ENCODE peak calls at places on chromosomes 1 and 21, in seven cellular contexts. One of them, this sample, is unnamed.

GRCh38 chr21:29477941-29478340 is 179.2 kb downstream of the BACH1 start:
- DNase-seq in upper lobe of right lung: no peak
- DNase-seq in heart left ventricle: no peak
- DNase-seq in psoas muscle: no peak
- DNase-seq in astrocyte: peak; percentile 85
- DNase-seq in tibial artery: no peak
- DNase-seq in K562: no peak
- DNase-seq in this sample: no peak

GRCh38 chr1:222413436-222413835 is 134.5 kb downstream of the HHIPL2 start:
- DNase-seq in upper lobe of right lung: no peak
- DNase-seq in heart left ventricle: no peak
- DNase-seq in psoas muscle: no peak
- DNase-seq in astrocyte: no peak
- DNase-seq in tibial artery: no peak
- DNase-seq in K562: no peak
- DNase-seq in this sample: no peak

GRCh38 chr1:1891349-1892078 is 627 bp upstream of the GNB1 start:
- DNase-seq in upper lobe of right lung: peak; percentile 92
- DNase-seq in heart left ventricle: peak; percentile 86
- DNase-seq in psoas muscle: peak; percentile 92
- DNase-seq in astrocyte: no peak
- DNase-seq in tibial artery: peak; percentile 77
- DNase-seq in K562: peak; percentile 98
- DNase-seq in this sample: peak; percentile 59

GRCh38 chr1:89201489-89201794 is 2.7 kb upstream of the GBP4 start:
- DNase-seq in upper lobe of right lung: no peak
- DNase-seq in heart left ventricle: no peak
- DNase-seq in psoas muscle: no peak
- DNase-seq in astrocyte: no peak
- DNase-seq in tibial artery: no peak
- DNase-seq in K562: no peak
- DNase-seq in this sample: no peak

GRCh38 chr1:33519240-33519884 is 46.9 kb downstream of the ZSCAN20 start:
- DNase-seq in upper lobe of right lung: no peak
- DNase-seq in heart left ventricle: no peak
- DNase-seq in psoas muscle: no peak
- DNase-seq in astrocyte: no peak
- DNase-seq in tibial artery: no peak
- DNase-seq in K562: peak; percentile 53
- DNase-seq in this sample: no peak

GRCh38 chr1:20278692-20279130 is 12.0 kb upstream of the VWA5B1 start:
- DNase-seq in upper lobe of right lung: no peak
- DNase-seq in heart left ventricle: no peak
- DNase-seq in psoas muscle: no peak
- DNase-seq in astrocyte: peak; percentile 66
- DNase-seq in tibial artery: no peak
- DNase-seq in K562: no peak
- DNase-seq in this sample: no peak

GRCh38 chr1:101216623-101217022 is 20.2 kb upstream of the S1PR1 start:
- DNase-seq in upper lobe of right lung: no peak
- DNase-seq in heart left ventricle: no peak
- DNase-seq in psoas muscle: no peak
- DNase-seq in astrocyte: no peak
- DNase-seq in tibial artery: no peak
- DNase-seq in K562: no peak
- DNase-seq in this sample: no peak

GRCh38 chr1:183164963-183165362 is 21.1 kb upstream of the LAMC2 start:
- DNase-seq in upper lobe of right lung: no peak
- DNase-seq in heart left ventricle: no peak
- DNase-seq in psoas muscle: no peak
- DNase-seq in astrocyte: peak; percentile 36
- DNase-seq in tibial artery: no peak
- DNase-seq in K562: no peak
- DNase-seq in this sample: no peak

GRCh38 chr1:214514032-214514818 is 37.2 kb downstream of the PTPN14 start:
- DNase-seq in upper lobe of right lung: no peak
- DNase-seq in heart left ventricle: no peak
- DNase-seq in psoas muscle: no peak
- DNase-seq in astrocyte: peak; percentile 71
- DNase-seq in tibial artery: no peak
- DNase-seq in K562: no peak
- DNase-seq in this sample: no peak

GRCh38 chr1:98355656-98356384 is 305.7 kb upstream of the SNX7 start:
- DNase-seq in upper lobe of right lung: no peak
- DNase-seq in heart left ventricle: no peak
- DNase-seq in psoas muscle: no peak
- DNase-seq in astrocyte: no peak
- DNase-seq in tibial artery: no peak
- DNase-seq in K562: no peak
- DNase-seq in this sample: no peak

GRCh38 chr1:3963554-3963953 is 63.5 kb upstream of the C1orf174 start:
- DNase-seq in upper lobe of right lung: no peak
- DNase-seq in heart left ventricle: no peak
- DNase-seq in psoas muscle: no peak
- DNase-seq in astrocyte: no peak
- DNase-seq in tibial artery: no peak
- DNase-seq in K562: no peak
- DNase-seq in this sample: no peak

GRCh38 chr1:229024528-229025119 is 246.3 kb upstream of the RAB4A start:
- DNase-seq in upper lobe of right lung: no peak
- DNase-seq in heart left ventricle: peak; percentile 77
- DNase-seq in psoas muscle: peak; percentile 71
- DNase-seq in astrocyte: peak; percentile 76
- DNase-seq in tibial artery: peak; percentile 69
- DNase-seq in K562: peak; percentile 77
- DNase-seq in this sample: peak; percentile 66

GRCh38 chr1:61486783-61487505 is 238.0 kb downstream of the TM2D1 start:
- DNase-seq in upper lobe of right lung: no peak
- DNase-seq in heart left ventricle: no peak
- DNase-seq in psoas muscle: no peak
- DNase-seq in astrocyte: no peak
- DNase-seq in tibial artery: no peak
- DNase-seq in K562: no peak
- DNase-seq in this sample: no peak

GRCh38 chr1:21293537-21294265 is 3.4 kb upstream of the ECE1 start:
- DNase-seq in upper lobe of right lung: no peak
- DNase-seq in heart left ventricle: no peak
- DNase-seq in psoas muscle: no peak
- DNase-seq in astrocyte: no peak
- DNase-seq in tibial artery: no peak
- DNase-seq in K562: no peak
- DNase-seq in this sample: no peak

GRCh38 chr21:23817337-23817736 is 1789.9 kb downstream of the MRPL39 start:
- DNase-seq in upper lobe of right lung: no peak
- DNase-seq in heart left ventricle: no peak
- DNase-seq in psoas muscle: no peak
- DNase-seq in astrocyte: no peak
- DNase-seq in tibial artery: no peak
- DNase-seq in K562: no peak
- DNase-seq in this sample: no peak

GRCh38 chr1:180849031-180849775 is 63.5 kb upstream of the KIAA1614 start:
- DNase-seq in upper lobe of right lung: no peak
- DNase-seq in heart left ventricle: no peak
- DNase-seq in psoas muscle: no peak
- DNase-seq in astrocyte: no peak
- DNase-seq in tibial artery: no peak
- DNase-seq in K562: no peak
- DNase-seq in this sample: no peak

GRCh38 chr1:2459757-2460156 is 16.3 kb upstream of the PLCH2 start:
- DNase-seq in upper lobe of right lung: no peak
- DNase-seq in heart left ventricle: peak; percentile 71
- DNase-seq in psoas muscle: no peak
- DNase-seq in astrocyte: peak; percentile 12
- DNase-seq in tibial artery: no peak
- DNase-seq in K562: no peak
- DNase-seq in this sample: peak; percentile 50

GRCh38 chr1:18322353-18323032 is 158.2 kb upstream of the KLHDC7A start:
- DNase-seq in upper lobe of right lung: no peak
- DNase-seq in heart left ventricle: no peak
- DNase-seq in psoas muscle: no peak
- DNase-seq in astrocyte: no peak
- DNase-seq in tibial artery: no peak
- DNase-seq in K562: peak; percentile 53
- DNase-seq in this sample: peak; percentile 21

GRCh38 chr1:235659186-235659771 is 9.7 kb upstream of the GNG4 start:
- DNase-seq in upper lobe of right lung: no peak
- DNase-seq in heart left ventricle: no peak
- DNase-seq in psoas muscle: no peak
- DNase-seq in astrocyte: no peak
- DNase-seq in tibial artery: no peak
- DNase-seq in K562: no peak
- DNase-seq in this sample: no peak

GRCh38 chr1:171643156-171643555 is 9.3 kb downstream of the MYOC start:
- DNase-seq in upper lobe of right lung: no peak
- DNase-seq in heart left ventricle: no peak
- DNase-seq in psoas muscle: no peak
- DNase-seq in astrocyte: no peak
- DNase-seq in tibial artery: no peak
- DNase-seq in K562: no peak
- DNase-seq in this sample: no peak

GRCh38 chr1:18807334-18808063 is 52.0 kb downstream of the TAS1R2 start:
- DNase-seq in upper lobe of right lung: no peak
- DNase-seq in heart left ventricle: no peak
- DNase-seq in psoas muscle: no peak
- DNase-seq in astrocyte: no peak
- DNase-seq in tibial artery: no peak
- DNase-seq in K562: peak; percentile 98
- DNase-seq in this sample: no peak

GRCh38 chr1:24415910-24416665 is 486 bp downstream of the NIPAL3 start:
- DNase-seq in upper lobe of right lung: no peak
- DNase-seq in heart left ventricle: no peak
- DNase-seq in psoas muscle: no peak
- DNase-seq in astrocyte: peak; percentile 18
- DNase-seq in tibial artery: no peak
- DNase-seq in K562: peak; percentile 30
- DNase-seq in this sample: no peak

DNA sequence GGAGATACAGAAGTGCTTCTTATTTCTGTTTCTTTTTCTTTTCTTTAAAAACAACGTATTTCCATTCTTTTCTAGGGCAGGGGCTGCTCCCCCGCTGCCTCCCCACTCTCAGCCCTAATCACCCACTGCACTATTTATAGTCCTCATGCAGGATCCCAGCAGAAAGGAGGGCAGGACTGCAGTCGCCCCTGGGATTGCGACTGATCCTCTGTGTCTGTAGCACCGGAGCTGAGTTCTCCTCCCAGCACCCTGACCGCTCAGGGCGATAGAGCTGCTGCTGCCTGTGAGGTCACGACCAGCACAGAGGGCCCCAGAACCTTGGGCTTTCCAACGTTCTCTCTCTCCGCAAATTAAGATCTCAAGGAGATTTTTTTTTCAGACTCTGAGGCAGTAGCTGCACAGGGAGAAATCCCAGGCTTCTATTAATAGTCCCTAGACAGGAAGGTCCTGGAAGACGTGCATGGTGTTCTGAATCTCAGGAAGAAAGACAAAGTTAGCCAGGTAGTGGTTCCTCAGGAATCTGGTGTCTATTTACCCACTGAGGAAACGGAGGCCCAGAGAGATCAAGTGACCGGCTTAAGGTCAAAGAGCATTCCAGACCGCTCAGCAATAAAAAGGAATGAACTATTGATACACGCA is 46.8 kb downstream of the PRAMEF20 start:
- DNase-seq in upper lobe of right lung: no peak
- DNase-seq in heart left ventricle: no peak
- DNase-seq in psoas muscle: no peak
- DNase-seq in astrocyte: no peak
- DNase-seq in tibial artery: no peak
- DNase-seq in K562: no peak
- DNase-seq in this sample: no peak
- TF ChIP-seq CTCF in upper lobe of right lung: no peak
- TF ChIP-seq CTCF in heart left ventricle: no peak
- TF ChIP-seq CTCF in psoas muscle: no peak
- TF ChIP-seq CTCF in astrocyte: no peak
- TF ChIP-seq CTCF in tibial artery: no peak
- TF ChIP-seq CTCF in K562: no peak
- TF ChIP-seq CTCF in this sample: no peak

DNA sequence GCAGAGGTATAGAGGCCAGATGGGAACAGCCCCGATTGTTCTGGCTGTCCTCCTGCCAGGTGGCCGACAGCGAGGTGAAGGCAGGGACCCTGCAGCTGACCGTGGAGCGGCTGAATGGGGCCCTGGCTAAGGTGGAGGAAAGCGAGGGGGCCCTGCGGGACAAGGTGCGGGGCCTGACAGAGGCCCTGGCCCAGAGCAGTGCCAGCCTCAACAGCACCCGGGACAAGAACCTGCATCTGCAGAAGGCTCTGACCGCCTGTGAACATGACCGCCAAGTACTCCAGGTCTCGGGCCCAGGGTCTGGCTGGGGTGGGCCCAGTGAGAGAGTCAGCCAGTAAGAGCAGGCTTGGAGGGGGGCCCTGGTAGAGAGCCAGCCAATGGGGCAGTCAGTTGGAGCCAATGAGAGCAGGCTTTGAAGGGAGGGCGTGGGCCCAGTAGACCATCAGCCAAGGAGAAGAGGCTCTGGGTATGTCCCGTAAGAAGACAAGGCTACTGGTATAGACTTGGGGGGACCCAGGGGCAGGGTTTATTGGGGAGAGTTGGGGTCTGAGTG is 11.3 kb downstream of the MFAP2 start:
- DNase-seq in upper lobe of right lung: no peak
- DNase-seq in heart left ventricle: no peak
- DNase-seq in psoas muscle: no peak
- DNase-seq in astrocyte: no peak
- DNase-seq in tibial artery: no peak
- DNase-seq in K562: no peak
- DNase-seq in this sample: no peak
- H3K4me1 ChIP-seq in upper lobe of right lung: peaks cover 11% of the 10 kb centered on the region
- H3K4me1 ChIP-seq in heart left ventricle: no peaks in the 10 kb centered on the region
- H3K4me1 ChIP-seq in psoas muscle: no peaks in the 10 kb centered on the region
- H3K4me1 ChIP-seq in astrocyte: peaks cover 30% of the 10 kb centered on the region
- H3K4me1 ChIP-seq in tibial artery: peaks cover 13% of the 10 kb centered on the region
- H3K4me1 ChIP-seq in K562: peaks cover 51% of the 10 kb centered on the region
- H3K4me1 ChIP-seq in this sample: no peaks in the 10 kb centered on the region

GRCh38 chr1:38208720-38209632 is 162.4 kb upstream of the POU3F1 start:
- DNase-seq in upper lobe of right lung: no peak
- DNase-seq in heart left ventricle: no peak
- DNase-seq in psoas muscle: no peak
- DNase-seq in astrocyte: no peak
- DNase-seq in tibial artery: no peak
- DNase-seq in K562: no peak
- DNase-seq in this sample: peak; percentile 14
- TF ChIP-seq CTCF in upper lobe of right lung: no peak
- TF ChIP-seq CTCF in heart left ventricle: no peak
- TF ChIP-seq CTCF in psoas muscle: no peak
- TF ChIP-seq CTCF in astrocyte: no peak
- TF ChIP-seq CTCF in tibial artery: no peak
- TF ChIP-seq CTCF in K562: peak; percentile 19
- TF ChIP-seq CTCF in this sample: no peak

DNA sequence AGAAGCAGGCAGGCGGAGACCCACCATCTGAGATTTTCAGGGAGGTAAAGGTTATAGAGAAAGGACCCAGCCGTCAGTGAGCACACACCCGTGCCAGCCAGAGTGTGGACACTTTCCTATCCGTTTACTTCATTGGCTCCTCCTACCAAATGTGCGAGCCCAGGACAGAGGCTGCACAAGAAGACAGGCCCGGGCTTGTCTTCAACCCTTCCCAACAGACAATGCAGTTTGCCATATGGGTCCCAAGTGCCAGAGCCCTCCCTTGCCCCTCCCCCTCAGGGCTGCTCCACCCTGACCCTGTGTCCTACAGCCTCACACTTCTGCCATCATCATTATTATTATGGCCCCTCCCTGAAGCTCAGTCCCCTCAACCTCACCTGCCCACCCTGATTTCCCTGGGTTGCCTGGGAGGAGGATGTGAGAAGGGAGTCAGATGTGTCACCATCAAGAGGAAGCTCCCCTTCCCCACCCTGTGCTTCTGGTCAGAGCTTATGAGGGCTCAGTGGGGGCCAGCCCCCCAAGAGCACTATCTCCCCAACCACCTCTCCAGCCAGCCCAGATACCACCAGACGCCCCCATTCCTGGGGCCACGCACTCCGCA is 9.4 kb downstream of the LAPTM5 start:
- DNase-seq in upper lobe of right lung: no peak
- DNase-seq in heart left ventricle: no peak
- DNase-seq in psoas muscle: no peak
- DNase-seq in astrocyte: no peak
- DNase-seq in tibial artery: no peak
- DNase-seq in K562: no peak
- DNase-seq in this sample: no peak
- H3K4me1 ChIP-seq in upper lobe of right lung: peaks cover 68% of the 10 kb centered on the region
- H3K4me1 ChIP-seq in heart left ventricle: no peaks in the 10 kb centered on the region
- H3K4me1 ChIP-seq in psoas muscle: no peaks in the 10 kb centered on the region
- H3K4me1 ChIP-seq in astrocyte: no peaks in the 10 kb centered on the region
- H3K4me1 ChIP-seq in tibial artery: no peaks in the 10 kb centered on the region
- H3K4me1 ChIP-seq in K562: peaks cover 55% of the 10 kb centered on the region
- H3K4me1 ChIP-seq in this sample: no peaks in the 10 kb centered on the region